ENCODE peak calls at places on chromosomes 2 and 18, in four cellular contexts. J, D, W and O are unnamed samples.

GRCh38 chr2:7672027-7672684 is 754.9 kb downstream of the RNF144A start:
- DNase-seq in J (peak; percentile 26), D (no peak), W (peak; percentile 65), O (no peak)

GRCh38 chr2:129237966-129238725 is 741.3 kb upstream of the RAB6C start:
- DNase-seq in J (no peak), D (peak; percentile 1), W (no peak), O (no peak)

GRCh38 chr2:41728757-41729338 is 319.0 kb upstream of the PKDCC start:
- DNase-seq in J (no peak), D (no peak), W (no peak), O (no peak)

GRCh38 chr18:64678048-64678447 is 529.2 kb upstream of the LINC00305 start:
- DNase-seq in J (no peak), D (no peak), W (no peak), O (no peak)

GRCh38 chr2:25822190-25823117 is 55.8 kb downstream of the ASXL2 start:
- DNase-seq in J (no peak), D (no peak), W (peak; percentile 62), O (no peak)

GRCh38 chr2:10716581-10716980 is 4.8 kb upstream of the ATP6V1C2 start:
- DNase-seq in J (no peak), D (no peak), W (no peak), O (peak; percentile 31)

GRCh38 chr18:23967321-23968089 is 47.0 kb upstream of the TTC39C start:
- DNase-seq in J (peak; percentile 54), D (no peak), W (no peak), O (peak; percentile 23)

GRCh38 chr2:200455958-200456421 is 53.9 kb downstream of the KCTD18 start:
- DNase-seq in J (no peak), D (no peak), W (no peak), O (no peak)

GRCh38 chr2:60507211-60507810 is 46.1 kb downstream of the BCL11A start:
- DNase-seq in J (no peak), D (no peak), W (no peak), O (peak; percentile 38)